ENCODE peak calls at places on chromosomes 5 and 9, in four cellular contexts. W, N, I and A are unnamed samples.

GRCh38 chr9:107547772-107548297 is 58.3 kb upstream of the KLF4 start:
- DNase-seq in N (no peak), I (no peak), W (no peak), A (no peak)

GRCh38 chr5:159263569-159263905 is 447 bp downstream of the UBLCP1 start:
- DNase-seq in W (no peak), N (no peak), I (no peak), A (no peak)

GRCh38 chr5:53416144-53416730 is 64.2 kb upstream of the FST start:
- DNase-seq in W (no peak), I (no peak), N (no peak), A (no peak)

GRCh38 chr9:122192261-122192875 is 32.7 kb downstream of the MORN5 start:
- DNase-seq in I (no peak), W (no peak), N (no peak), A (no peak)

GRCh38 chr5:88480245-88480644 is 211.6 kb upstream of the TMEM161B start:
- DNase-seq in I (no peak), N (no peak), W (no peak), A (no peak)

GRCh38 chr9:4689013-4689412 is 9.6 kb downstream of the CDC37L1 start:
- DNase-seq in W (no peak), I (no peak), N (no peak), A (no peak)

GRCh38 chr5:154851351-154851750 is 948 bp upstream of the FAXDC2 start:
- DNase-seq in N (no peak), I (no peak), W (no peak), A (no peak)

GRCh38 chr9:104118916-104119315 is 24.8 kb downstream of the SMC2 start:
- DNase-seq in W (no peak), N (no peak), I (no peak), A (no peak)

GRCh38 chr5:54915466-54916027 is 69.8 kb downstream of the ESM1 start:
- DNase-seq in N (no peak), W (no peak), I (no peak), A (no peak)

GRCh38 chr5:149773245-149774095 is 43.4 kb downstream of the PPARGC1B start:
- DNase-seq in N (no peak), I (no peak), W (no peak), A (no peak)

GRCh38 chr9:72527801-72528195 is 6.4 kb downstream of the TMC1 start:
- DNase-seq in N (no peak), I (no peak), W (no peak), A (no peak)

GRCh38 chr5:83035373-83036170 is 41.6 kb downstream of the TMEM167A start:
- DNase-seq in N (no peak), I (no peak), W (peak; percentile 97), A (no peak)

GRCh38 chr5:58459276-58459859 is 518 bp downstream of the PLK2 start:
- DNase-seq in N (no peak), W (peak; percentile 25), I (no peak), A (no peak)

GRCh38 chr5:71587709-71588532 is 781 bp downstream of the MCCC2 start:
- DNase-seq in W (no peak), N (no peak), I (no peak), A (peak; percentile 52)

GRCh38 chr5:116492016-116492623 is 82.5 kb downstream of the SEMA6A start:
- DNase-seq in W (no peak), N (no peak), I (peak; percentile 71), A (no peak)

GRCh38 chr5:123502120-123502519 is 9.9 kb upstream of the CSNK1G3 start:
- DNase-seq in I (no peak), N (no peak), W (no peak), A (no peak)

GRCh38 chr9:114551750-114552685 is 35.6 kb upstream of the ATP6V1G1 start:
- DNase-seq in N (no peak), W (no peak), I (peak; percentile 95), A (no peak)

GRCh38 chr9:37996050-37996811 is 72.8 kb downstream of the SHB start:
- DNase-seq in I (no peak), W (no peak), N (no peak), A (no peak)

GRCh38 chr5:171409164-171410136 is 10.0 kb upstream of the FGF18 start:
- DNase-seq in N (no peak), W (no peak), I (no peak), A (no peak)

GRCh38 chr5:156186760-156187159 is 140.2 kb upstream of the SGCD start:
- DNase-seq in N (no peak), W (no peak), I (peak; percentile 21), A (no peak)

GRCh38 chr9:126965541-126966428 is 51.2 kb downstream of the RALGPS1 start:
- DNase-seq in N (peak; percentile 39), W (peak; percentile 64), I (no peak), A (peak; percentile 63)

GRCh38 chr9:68998812-68999211 is 15.1 kb downstream of the PRKACG start:
- DNase-seq in N (no peak), W (no peak), I (no peak), A (no peak)

GRCh38 chr9:70006299-70006698 is 37.3 kb upstream of the MAMDC2 start:
- DNase-seq in N (no peak), I (no peak), W (no peak), A (no peak)

GRCh38 chr5:172274951-172275753 is 8.4 kb downstream of the UBTD2 start:
- DNase-seq in W (no peak), N (no peak), I (no peak), A (no peak)

GRCh38 chr9:132020272-132020671 is 59.4 kb downstream of the MED27 start:
- DNase-seq in N (no peak), I (no peak), W (no peak), A (no peak)

GRCh38 chr9:127987103-127987614 is 6.4 kb upstream of the EEIG1 start:
- DNase-seq in W (no peak), N (no peak), I (no peak), A (no peak)

GRCh38 chr5:54551292-54551691 is 33.7 kb downstream of the SNX18 start:
- DNase-seq in W (no peak), N (no peak), I (no peak), A (no peak)

GRCh38 chr5:5497132-5497748 is 74.8 kb downstream of the ICE1 start:
- DNase-seq in I (peak; percentile 19), W (peak; percentile 79), N (peak; percentile 33), A (peak; percentile 70)

GRCh38 chr9:81372628-81373191 is 316.6 kb downstream of the TLE1 start:
- DNase-seq in I (no peak), N (no peak), W (no peak), A (no peak)

GRCh38 chr9:138009456-138010273 is 132.1 kb downstream of the CACNA1B start:
- DNase-seq in I (no peak), W (peak; percentile 7), N (no peak), A (no peak)

GRCh38 chr5:41893074-41893851 is 10.9 kb upstream of the RIMOC1 start:
- DNase-seq in W (no peak), I (no peak), N (no peak), A (no peak)

GRCh38 chr5:9166202-9167147 is 379.4 kb downstream of the SEMA5A start:
- DNase-seq in N (no peak), I (no peak), W (no peak), A (no peak)

GRCh38 chr9:15086096-15087030 is 176.1 kb upstream of the FREM1 start:
- DNase-seq in W (no peak), N (no peak), I (no peak), A (no peak)

GRCh38 chr9:95157491-95158151 is 159.9 kb downstream of the FANCC start:
- DNase-seq in W (no peak), I (peak; percentile 27), N (no peak), A (peak; percentile 65)

GRCh38 chr5:140671472-140672210 is 1.7 kb downstream of the DND1 start:
- DNase-seq in N (no peak), I (no peak), W (no peak), A (no peak)

GRCh38 chr5:63053019-63053638 is 474.5 kb downstream of the LRRC70 start:
- DNase-seq in N (no peak), I (no peak), W (no peak), A (no peak)